ENCODE peak calls at places on chromosomes 11 and 22, in nine cellular contexts. One of them, this sample, is unnamed.
A peak's percentile ranks its signal among the peaks of the same experiment; 100 is the strongest.

GRCh38 chr11:61042537-61042936 is 59.8 kb upstream of the CD5 start:
- DNase-seq in cardiac muscle cell: no peak
- DNase-seq in aorta: no peak
- DNase-seq in keratinocyte: no peak
- DNase-seq in psoas muscle: no peak
- DNase-seq in right lobe of liver: no peak
- DNase-seq in mesendoderm: no peak
- DNase-seq in small intestine: no peak
- DNase-seq in fibroblast of lung: no peak
- DNase-seq in this sample: no peak

GRCh38 chr11:134346101-134346975 is 14.6 kb downstream of the GLB1L2 start:
- DNase-seq in cardiac muscle cell: no peak
- DNase-seq in aorta: no peak
- DNase-seq in keratinocyte: no peak
- DNase-seq in psoas muscle: no peak
- DNase-seq in right lobe of liver: no peak
- DNase-seq in mesendoderm: no peak
- DNase-seq in small intestine: no peak
- DNase-seq in fibroblast of lung: no peak
- DNase-seq in this sample: no peak

GRCh38 chr11:88171982-88172381 is 3.3 kb downstream of the RAB38 start:
- DNase-seq in cardiac muscle cell: no peak
- DNase-seq in aorta: no peak
- DNase-seq in keratinocyte: no peak
- DNase-seq in psoas muscle: no peak
- DNase-seq in right lobe of liver: no peak
- DNase-seq in mesendoderm: no peak
- DNase-seq in small intestine: no peak
- DNase-seq in fibroblast of lung: no peak
- DNase-seq in this sample: no peak

GRCh38 chr11:128226106-128226716 is 361.1 kb downstream of the ETS1 start:
- DNase-seq in cardiac muscle cell: no peak
- DNase-seq in aorta: no peak
- DNase-seq in keratinocyte: no peak
- DNase-seq in psoas muscle: no peak
- DNase-seq in right lobe of liver: no peak
- DNase-seq in mesendoderm: peak; percentile 71
- DNase-seq in small intestine: no peak
- DNase-seq in fibroblast of lung: no peak
- DNase-seq in this sample: no peak

GRCh38 chr11:112834277-112834755 is 126.9 kb upstream of the NCAM1 start:
- DNase-seq in cardiac muscle cell: peak; percentile 66
- DNase-seq in aorta: peak; percentile 79
- DNase-seq in keratinocyte: no peak
- DNase-seq in psoas muscle: peak; percentile 86
- DNase-seq in right lobe of liver: peak; percentile 35
- DNase-seq in mesendoderm: peak; percentile 18
- DNase-seq in small intestine: no peak
- DNase-seq in fibroblast of lung: peak; percentile 12
- DNase-seq in this sample: no peak

GRCh38 chr11:124746621-124747243 is 5.3 kb downstream of the VSIG2 start:
- DNase-seq in cardiac muscle cell: peak; percentile 79
- DNase-seq in aorta: peak; percentile 90
- DNase-seq in keratinocyte: peak; percentile 25
- DNase-seq in psoas muscle: peak; percentile 81
- DNase-seq in right lobe of liver: peak; percentile 90
- DNase-seq in mesendoderm: peak; percentile 93
- DNase-seq in small intestine: peak; percentile 95
- DNase-seq in fibroblast of lung: peak; percentile 58
- DNase-seq in this sample: peak; percentile 85

GRCh38 chr22:29343313-29343805 is 27.9 kb upstream of the RASL10A start:
- DNase-seq in cardiac muscle cell: peak; percentile 49
- DNase-seq in aorta: no peak
- DNase-seq in keratinocyte: no peak
- DNase-seq in psoas muscle: peak; percentile 51
- DNase-seq in right lobe of liver: no peak
- DNase-seq in mesendoderm: no peak
- DNase-seq in small intestine: no peak
- DNase-seq in fibroblast of lung: peak; percentile 81
- DNase-seq in this sample: no peak

GRCh38 chr11:128346808-128347207 is 240.6 kb downstream of the ETS1 start:
- DNase-seq in cardiac muscle cell: no peak
- DNase-seq in aorta: no peak
- DNase-seq in keratinocyte: no peak
- DNase-seq in psoas muscle: no peak
- DNase-seq in right lobe of liver: no peak
- DNase-seq in mesendoderm: no peak
- DNase-seq in small intestine: peak; percentile 94
- DNase-seq in fibroblast of lung: peak; percentile 90
- DNase-seq in this sample: no peak

GRCh38 chr11:98107736-98108135 is 913.0 kb upstream of the CNTN5 start:
- DNase-seq in cardiac muscle cell: peak; percentile 87
- DNase-seq in aorta: no peak
- DNase-seq in keratinocyte: no peak
- DNase-seq in psoas muscle: no peak
- DNase-seq in right lobe of liver: no peak
- DNase-seq in mesendoderm: no peak
- DNase-seq in small intestine: no peak
- DNase-seq in fibroblast of lung: no peak
- DNase-seq in this sample: no peak

GRCh38 chr22:26323013-26323412 is 106.0 kb upstream of the ASPHD2 start:
- DNase-seq in cardiac muscle cell: no peak
- DNase-seq in aorta: no peak
- DNase-seq in keratinocyte: peak; percentile 25
- DNase-seq in psoas muscle: no peak
- DNase-seq in right lobe of liver: no peak
- DNase-seq in mesendoderm: peak; percentile 74
- DNase-seq in small intestine: no peak
- DNase-seq in fibroblast of lung: no peak
- DNase-seq in this sample: no peak

GRCh38 chr11:76604652-76605241 is 65.8 kb downstream of the LRRC32 start:
- DNase-seq in cardiac muscle cell: no peak
- DNase-seq in aorta: peak; percentile 87
- DNase-seq in keratinocyte: no peak
- DNase-seq in psoas muscle: no peak
- DNase-seq in right lobe of liver: peak; percentile 68
- DNase-seq in mesendoderm: no peak
- DNase-seq in small intestine: no peak
- DNase-seq in fibroblast of lung: peak; percentile 76
- DNase-seq in this sample: no peak
- H3K27ac ChIP-seq in cardiac muscle cell: no peak overlapping the region
- H3K27ac ChIP-seq in aorta: no peak overlapping the region
- H3K27ac ChIP-seq in keratinocyte: no peak overlapping the region
- H3K27ac ChIP-seq in psoas muscle: no peak overlapping the region
- H3K27ac ChIP-seq in right lobe of liver: no peak overlapping the region
- H3K27ac ChIP-seq in mesendoderm: no peak overlapping the region
- H3K27ac ChIP-seq in small intestine: peak overlapping the region; percentile 52
- H3K27ac ChIP-seq in fibroblast of lung: peak overlapping the region; percentile 12
- H3K27ac ChIP-seq in this sample: no peak overlapping the region

GRCh38 chr11:11850668-11851067 is 8.9 kb downstream of the USP47 start:
- DNase-seq in cardiac muscle cell: no peak
- DNase-seq in aorta: no peak
- DNase-seq in keratinocyte: no peak
- DNase-seq in psoas muscle: no peak
- DNase-seq in right lobe of liver: no peak
- DNase-seq in mesendoderm: no peak
- DNase-seq in small intestine: no peak
- DNase-seq in fibroblast of lung: no peak
- DNase-seq in this sample: no peak

GRCh38 chr11:11860103-11860979 is 18.6 kb downstream of the USP47 start:
- DNase-seq in cardiac muscle cell: no peak
- DNase-seq in aorta: no peak
- DNase-seq in keratinocyte: no peak
- DNase-seq in psoas muscle: no peak
- DNase-seq in right lobe of liver: no peak
- DNase-seq in mesendoderm: no peak
- DNase-seq in small intestine: no peak
- DNase-seq in fibroblast of lung: no peak
- DNase-seq in this sample: no peak

GRCh38 chr11:11857769-11858168 is 16.0 kb downstream of the USP47 start:
- DNase-seq in cardiac muscle cell: no peak
- DNase-seq in aorta: no peak
- DNase-seq in keratinocyte: no peak
- DNase-seq in psoas muscle: no peak
- DNase-seq in right lobe of liver: no peak
- DNase-seq in mesendoderm: peak; percentile 57
- DNase-seq in small intestine: peak; percentile 23
- DNase-seq in fibroblast of lung: no peak
- DNase-seq in this sample: no peak

GRCh38 chr11:11856638-11857037 is 14.9 kb downstream of the USP47 start:
- DNase-seq in cardiac muscle cell: no peak
- DNase-seq in aorta: no peak
- DNase-seq in keratinocyte: no peak
- DNase-seq in psoas muscle: no peak
- DNase-seq in right lobe of liver: no peak
- DNase-seq in mesendoderm: no peak
- DNase-seq in small intestine: no peak
- DNase-seq in fibroblast of lung: peak; percentile 67
- DNase-seq in this sample: peak; percentile 28
- H3K4me1 ChIP-seq in cardiac muscle cell: peaks cover 12% of the 10 kb centered on the region
- H3K4me1 ChIP-seq in aorta: peaks cover 4% of the 10 kb centered on the region
- H3K4me1 ChIP-seq in keratinocyte: peaks cover 9% of the 10 kb centered on the region
- H3K4me1 ChIP-seq in psoas muscle: peaks cover 82% of the 10 kb centered on the region
- H3K4me1 ChIP-seq in right lobe of liver: peaks cover 22% of the 10 kb centered on the region
- H3K4me1 ChIP-seq in mesendoderm: no peaks in the 10 kb centered on the region
- H3K4me1 ChIP-seq in small intestine: peaks cover 7% of the 10 kb centered on the region
- H3K4me1 ChIP-seq in fibroblast of lung: peaks cover 7% of the 10 kb centered on the region
- H3K4me1 ChIP-seq in this sample: peaks cover 39% of the 10 kb centered on the region

GRCh38 chr22:39469326-39469680 is 12.5 kb downstream of the MGAT3 start:
- DNase-seq in cardiac muscle cell: no peak
- DNase-seq in aorta: no peak
- DNase-seq in keratinocyte: no peak
- DNase-seq in psoas muscle: no peak
- DNase-seq in right lobe of liver: no peak
- DNase-seq in mesendoderm: no peak
- DNase-seq in small intestine: no peak
- DNase-seq in fibroblast of lung: no peak
- DNase-seq in this sample: no peak

GRCh38 chr22:39471421-39472141 is 14.8 kb downstream of the MGAT3 start:
- DNase-seq in cardiac muscle cell: peak; percentile 46
- DNase-seq in aorta: no peak
- DNase-seq in keratinocyte: no peak
- DNase-seq in psoas muscle: no peak
- DNase-seq in right lobe of liver: no peak
- DNase-seq in mesendoderm: peak; percentile 80
- DNase-seq in small intestine: peak; percentile 86
- DNase-seq in fibroblast of lung: peak; percentile 42
- DNase-seq in this sample: no peak

GRCh38 chr22:39470462-39471335 is 13.9 kb downstream of the MGAT3 start:
- DNase-seq in cardiac muscle cell: peak; percentile 54
- DNase-seq in aorta: no peak
- DNase-seq in keratinocyte: no peak
- DNase-seq in psoas muscle: no peak
- DNase-seq in right lobe of liver: no peak
- DNase-seq in mesendoderm: no peak
- DNase-seq in small intestine: peak; percentile 41
- DNase-seq in fibroblast of lung: no peak
- DNase-seq in this sample: no peak

GRCh38 chr22:39468487-39469325 is 11.9 kb downstream of the MGAT3 start:
- DNase-seq in cardiac muscle cell: no peak
- DNase-seq in aorta: no peak
- DNase-seq in keratinocyte: no peak
- DNase-seq in psoas muscle: no peak
- DNase-seq in right lobe of liver: no peak
- DNase-seq in mesendoderm: no peak
- DNase-seq in small intestine: peak; percentile 96
- DNase-seq in fibroblast of lung: no peak
- DNase-seq in this sample: no peak

GRCh38 chr22:39469681-39470461 is 13.1 kb downstream of the MGAT3 start:
- DNase-seq in cardiac muscle cell: peak; percentile 23
- DNase-seq in aorta: no peak
- DNase-seq in keratinocyte: no peak
- DNase-seq in psoas muscle: no peak
- DNase-seq in right lobe of liver: no peak
- DNase-seq in mesendoderm: no peak
- DNase-seq in small intestine: peak; percentile 83
- DNase-seq in fibroblast of lung: no peak
- DNase-seq in this sample: no peak
- H3K27ac ChIP-seq in cardiac muscle cell: peak overlapping the region; percentile 69
- H3K27ac ChIP-seq in aorta: no peak overlapping the region
- H3K27ac ChIP-seq in keratinocyte: no peak overlapping the region
- H3K27ac ChIP-seq in psoas muscle: no peak overlapping the region
- H3K27ac ChIP-seq in right lobe of liver: no peak overlapping the region
- H3K27ac ChIP-seq in mesendoderm: no peak overlapping the region
- H3K27ac ChIP-seq in small intestine: peak overlapping the region; percentile 93
- H3K27ac ChIP-seq in fibroblast of lung: no peak overlapping the region
- H3K27ac ChIP-seq in this sample: no peak overlapping the region

GRCh38 chr11:12725863-12726666 is 51.8 kb downstream of the TEAD1 start:
- DNase-seq in cardiac muscle cell: no peak
- DNase-seq in aorta: no peak
- DNase-seq in keratinocyte: no peak
- DNase-seq in psoas muscle: no peak
- DNase-seq in right lobe of liver: no peak
- DNase-seq in mesendoderm: no peak
- DNase-seq in small intestine: no peak
- DNase-seq in fibroblast of lung: peak; percentile 90
- DNase-seq in this sample: no peak

GRCh38 chr11:12728417-12728816 is 54.2 kb downstream of the TEAD1 start:
- DNase-seq in cardiac muscle cell: no peak
- DNase-seq in aorta: no peak
- DNase-seq in keratinocyte: no peak
- DNase-seq in psoas muscle: no peak
- DNase-seq in right lobe of liver: no peak
- DNase-seq in mesendoderm: no peak
- DNase-seq in small intestine: no peak
- DNase-seq in fibroblast of lung: no peak
- DNase-seq in this sample: no peak

GRCh38 chr11:12725047-12725862 is 51.0 kb downstream of the TEAD1 start:
- DNase-seq in cardiac muscle cell: no peak
- DNase-seq in aorta: no peak
- DNase-seq in keratinocyte: no peak
- DNase-seq in psoas muscle: no peak
- DNase-seq in right lobe of liver: no peak
- DNase-seq in mesendoderm: no peak
- DNase-seq in small intestine: no peak
- DNase-seq in fibroblast of lung: peak; percentile 16
- DNase-seq in this sample: no peak

GRCh38 chr11:12729941-12730340 is 55.7 kb downstream of the TEAD1 start:
- DNase-seq in cardiac muscle cell: no peak
- DNase-seq in aorta: no peak
- DNase-seq in keratinocyte: no peak
- DNase-seq in psoas muscle: no peak
- DNase-seq in right lobe of liver: no peak
- DNase-seq in mesendoderm: no peak
- DNase-seq in small intestine: peak; percentile 51
- DNase-seq in fibroblast of lung: no peak
- DNase-seq in this sample: no peak

DNA sequence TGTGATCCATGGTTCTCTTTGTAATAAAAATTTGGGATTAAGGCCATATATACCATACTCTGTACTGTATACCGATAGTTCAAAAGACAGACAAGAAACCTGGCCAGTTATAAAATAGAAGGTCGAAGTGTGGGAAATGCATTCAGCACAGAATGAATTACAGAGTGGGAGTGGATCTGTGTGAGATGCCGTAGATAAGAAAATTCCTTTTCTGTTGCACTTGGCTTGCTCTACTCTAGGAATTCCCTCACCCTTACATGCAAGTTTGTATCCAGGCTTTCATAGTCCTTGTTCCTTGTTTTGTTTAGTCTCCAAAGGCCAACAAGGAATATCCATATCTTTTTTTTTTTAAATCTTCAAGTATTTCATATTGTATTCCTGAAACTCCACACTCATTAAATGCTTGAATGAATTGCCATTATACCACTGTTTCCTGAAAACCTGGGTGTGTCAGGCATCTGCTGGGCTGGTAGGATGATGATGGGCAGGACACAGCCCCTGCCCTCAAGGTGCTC is 53.4 kb downstream of the TEAD1 start:
- DNase-seq in cardiac muscle cell: no peak
- DNase-seq in aorta: no peak
- DNase-seq in keratinocyte: no peak
- DNase-seq in psoas muscle: no peak
- DNase-seq in right lobe of liver: no peak
- DNase-seq in mesendoderm: no peak
- DNase-seq in small intestine: no peak
- DNase-seq in fibroblast of lung: peak; percentile 91
- DNase-seq in this sample: no peak
- H3K4me1 ChIP-seq in cardiac muscle cell: peaks cover 18% of the 10 kb centered on the region
- H3K4me1 ChIP-seq in aorta: peaks cover 3% of the 10 kb centered on the region
- H3K4me1 ChIP-seq in keratinocyte: peaks cover 50% of the 10 kb centered on the region
- H3K4me1 ChIP-seq in psoas muscle: peaks cover 69% of the 10 kb centered on the region
- H3K4me1 ChIP-seq in right lobe of liver: no peaks in the 10 kb centered on the region
- H3K4me1 ChIP-seq in mesendoderm: peaks cover 28% of the 10 kb centered on the region
- H3K4me1 ChIP-seq in small intestine: peaks cover 12% of the 10 kb centered on the region
- H3K4me1 ChIP-seq in fibroblast of lung: peaks cover 20% of the 10 kb centered on the region
- H3K4me1 ChIP-seq in this sample: no peaks in the 10 kb centered on the region